ENCODE peak calls at places on chromosomes 16 and 17, in four cellular contexts. X, L, G and Z are unnamed samples.

GRCh38 chr17:63029520-63029919 is 63.5 kb downstream of the TANC2 start:
- DNase-seq in X (no peak), L (no peak), G (peak), Z (no peak)

GRCh38 chr16:83742076-83742475 is 65.7 kb upstream of the HSBP1 start:
- DNase-seq in X (no peak), L (no peak), G (no peak), Z (no peak)

GRCh38 chr17:57810740-57811632 is 38.9 kb downstream of the MRPS23 start:
- DNase-seq in X (no peak), L (no peak), G (peak), Z (no peak)

GRCh38 chr17:50922107-50922506 is 56.0 kb upstream of the TOB1 start:
- DNase-seq in X (no peak), L (no peak), G (peak), Z (no peak)

GRCh38 chr16:55000595-55000994 is 69.9 kb downstream of the IRX5 start:
- DNase-seq in X (no peak), L (no peak), G (peak), Z (no peak)

GRCh38 chr17:78409191-78409621 is 30.8 kb downstream of the PGS1 start:
- DNase-seq in X (no peak), L (no peak), G (no peak), Z (no peak)

GRCh38 chr16:19933740-19934139 is 49.1 kb upstream of the GPRC5B start:
- DNase-seq in X (no peak), L (no peak), G (no peak), Z (no peak)

GRCh38 chr16:72188512-72188911 is 16.6 kb upstream of the PMFBP1 start:
- DNase-seq in X (no peak), L (no peak), G (no peak), Z (no peak)

GRCh38 chr17:75535119-75535537 is 9.6 kb downstream of the LLGL2 start:
- DNase-seq in X (peak), L (peak), G (no peak), Z (no peak)

GRCh38 chr17:77098884-77099545 is 41.8 kb upstream of the SEC14L1 start:
- DNase-seq in X (no peak), L (no peak), G (peak), Z (no peak)

GRCh38 chr17:18262111-18262510 is 1.6 kb downstream of the MIEF2 start:
- DNase-seq in X (no peak), L (no peak), G (peak), Z (no peak)

GRCh38 chr16:27389272-27389961 is 12.6 kb upstream of the IL21R start:
- DNase-seq in X (no peak), L (no peak), G (no peak), Z (peak)

GRCh38 chr17:70772761-70773160 is 603.4 kb downstream of the KCNJ2 start:
- DNase-seq in X (no peak), L (no peak), G (no peak), Z (no peak)

GRCh38 chr16:79532785-79533184 is 67.8 kb downstream of the MAF start:
- DNase-seq in X (no peak), L (no peak), G (no peak), Z (no peak)

GRCh38 chr17:75088902-75089417 is 1.2 kb downstream of the SLC16A5 start:
- DNase-seq in X (no peak), L (no peak), G (peak), Z (no peak)

GRCh38 chr16:67454104-67454503 is 23.2 kb downstream of the HSD11B2 start:
- DNase-seq in X (no peak), L (no peak), G (no peak), Z (no peak)

GRCh38 chr17:28727727-28728363 is 743 bp upstream of the NEK8 start:
- DNase-seq in X (peak), L (peak), G (peak), Z (peak)

GRCh38 chr16:50516401-50516800 is 31.8 kb upstream of the NKD1 start:
- DNase-seq in X (no peak), L (no peak), G (no peak), Z (no peak)

GRCh38 chr17:35448214-35448898 is at the start of gene SLFN13:
- DNase-seq in X (peak), L (peak), G (peak), Z (peak)

GRCh38 chr17:56230660-56231059 is 77.4 kb downstream of the ANKFN1 start:
- DNase-seq in X (no peak), L (no peak), G (peak), Z (no peak)

GRCh38 chr16:5025171-5025632 is 8.5 kb downstream of the NAGPA start:
- DNase-seq in X (peak), L (peak), G (peak), Z (no peak)

GRCh38 chr16:50083996-50084395 is 18.2 kb downstream of the HEATR3 start:
- DNase-seq in X (no peak), L (no peak), G (no peak), Z (no peak)

DNA sequence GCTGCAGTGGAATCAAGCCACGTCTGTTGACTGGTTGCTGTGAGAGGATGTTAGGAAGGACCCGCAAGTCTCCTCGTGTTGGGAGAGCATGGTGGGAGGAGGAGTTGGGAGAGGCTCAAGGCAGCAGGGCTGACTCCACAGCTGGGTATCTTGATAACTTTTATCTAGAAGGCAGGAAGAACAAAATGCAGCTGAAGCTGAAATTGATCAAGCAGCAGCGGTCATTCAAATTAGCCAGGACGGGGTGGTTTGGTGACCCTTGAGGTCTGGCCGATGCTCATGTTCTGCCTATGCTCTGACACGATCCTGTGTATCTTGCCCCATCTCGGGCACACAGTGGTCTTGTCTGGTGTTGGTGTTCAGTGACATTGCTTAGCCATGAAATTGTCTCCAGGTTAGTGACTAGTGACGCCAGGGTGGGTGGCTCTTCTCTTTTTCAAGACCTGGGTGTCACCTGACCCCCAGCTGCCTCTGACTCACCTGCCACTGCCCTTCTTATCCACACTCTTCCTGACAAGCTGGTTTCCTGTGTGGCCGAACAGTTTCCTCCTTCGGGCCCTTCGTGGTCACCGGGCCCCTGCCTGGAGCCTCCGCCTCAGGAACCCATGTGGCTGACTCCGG is 19.1 kb downstream of the NPTX1 start:
- DNase-seq in X (no peak), L (no peak), G (no peak), Z (no peak)
- TF ChIP-seq EZH2phosphoT487 in X (no peak), L (no peak), G (no peak), Z (no peak)

GRCh38 chr16:14364386-14365199 is 265.5 kb downstream of the PARN start:
- DNase-seq in X (peak), L (no peak), G (peak), Z (no peak)
- H3K4me3 ChIP-seq in X (no peak), L (no peak), G (peak), Z (no peak)

DNA sequence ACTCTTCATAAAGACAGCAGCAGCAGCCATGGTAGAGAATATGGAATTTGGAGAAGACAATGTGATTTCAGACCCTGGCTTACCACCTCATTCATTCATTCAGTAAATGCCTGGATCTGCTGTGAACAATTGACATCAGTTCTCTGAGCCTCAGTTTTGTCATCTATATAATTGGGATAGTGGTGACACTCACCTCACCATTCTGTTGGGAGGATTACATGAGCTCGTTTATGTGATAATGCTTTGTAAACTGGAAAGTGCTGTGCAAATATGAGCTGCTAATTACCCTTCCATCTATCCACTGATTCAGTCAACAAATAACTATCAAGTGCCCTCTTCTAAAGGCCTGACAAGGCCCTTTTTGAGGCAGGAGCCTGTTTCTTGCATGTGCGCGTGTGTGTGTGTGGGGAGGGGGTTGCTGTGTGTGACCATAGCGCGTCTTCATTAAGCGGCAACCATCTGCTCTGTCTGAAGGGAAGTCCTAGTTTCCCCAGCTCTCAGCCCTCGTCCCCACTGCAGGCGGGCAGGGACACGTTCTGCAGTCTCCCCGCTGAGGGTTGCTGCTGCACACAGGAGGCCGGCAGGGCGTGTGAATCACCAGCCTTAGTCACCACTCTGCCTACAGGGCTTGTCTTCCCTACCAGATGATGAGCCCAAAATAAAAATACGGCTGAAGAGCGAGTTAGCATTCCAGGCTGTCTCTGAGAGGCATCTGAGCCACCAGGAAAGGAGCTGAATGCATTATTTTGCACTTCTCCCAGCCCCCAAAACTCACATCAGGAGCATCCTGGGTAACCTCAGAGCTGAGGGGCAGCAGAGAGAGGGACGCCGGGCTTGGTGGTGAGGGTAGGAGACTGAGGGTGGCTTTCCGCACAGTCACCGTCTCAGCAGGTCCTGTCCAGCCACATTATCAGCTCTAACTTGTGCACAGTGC is 19.9 kb downstream of the ARL4D start:
- DNase-seq in X (peak), L (no peak), G (peak), Z (no peak)
- TF ChIP-seq EZH2phosphoT487 in X (no peak), L (no peak), G (no peak), Z (no peak)

GRCh38 chr17:7650509-7651096 is at the start of gene ATP1B2:
- DNase-seq in X (peak), L (peak), G (peak), Z (peak)
- H3K4me3 ChIP-seq in X (peak), L (no peak), G (peak), Z (peak)

DNA sequence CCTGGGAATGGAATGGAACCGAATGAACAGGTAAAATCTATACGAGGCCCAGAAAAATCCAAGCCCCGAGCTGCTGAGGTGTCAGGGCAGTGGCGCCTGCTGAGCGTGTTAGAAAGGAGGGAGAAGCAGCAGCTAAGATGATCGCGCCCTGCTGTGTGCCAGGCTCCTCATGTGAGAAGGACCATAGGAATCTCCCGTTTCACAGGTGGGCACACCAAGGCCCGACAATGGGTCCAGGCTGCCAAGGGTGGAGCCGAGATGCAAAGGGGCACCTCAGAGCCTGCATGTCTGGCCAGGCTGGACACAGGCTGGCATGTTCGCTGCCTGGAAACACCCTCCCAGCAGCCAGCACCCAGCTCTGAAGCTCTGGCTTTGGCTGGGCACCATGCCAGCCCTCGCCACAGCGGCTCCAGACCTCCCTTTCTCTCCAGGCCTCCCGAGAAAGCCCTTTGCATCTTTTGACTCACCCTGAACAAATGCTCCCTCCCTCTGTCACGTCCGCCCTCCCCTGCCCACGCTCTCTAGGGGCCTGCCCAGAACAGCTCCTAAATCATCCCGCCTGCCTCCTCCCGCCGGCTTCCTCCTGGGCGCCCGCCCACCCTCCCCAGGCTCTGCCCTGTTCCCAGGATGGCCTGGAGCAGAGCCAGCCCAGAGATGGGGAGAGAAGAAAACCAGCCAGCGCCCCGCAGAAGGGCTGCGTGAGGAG is 217.8 kb upstream of the GSE1 start:
- DNase-seq in X (no peak), L (no peak), G (peak), Z (no peak)
- TF ChIP-seq EZH2phosphoT487 in X (no peak), L (no peak), G (no peak), Z (no peak)

GRCh38 chr16:3285131-3285530 is 1.8 kb downstream of the ZNF263 start:
- DNase-seq in X (no peak), L (no peak), G (no peak), Z (no peak)
- H3K4me3 ChIP-seq in X (peak), L (peak), G (peak), Z (no peak)

GRCh38 chr17:7407033-7407432 is 612 bp upstream of the NLGN2 start:
- DNase-seq in X (no peak), L (no peak), G (no peak), Z (no peak)
- TF ChIP-seq EZH2phosphoT487 in X (no peak), L (no peak), G (no peak), Z (no peak)

GRCh38 chr17:39193346-39193745 is 4.1 kb downstream of the CACNB1 start:
- DNase-seq in X (no peak), L (no peak), G (no peak), Z (no peak)

GRCh38 chr17:39196191-39196819 is 1.2 kb downstream of the CACNB1 start:
- DNase-seq in X (no peak), L (no peak), G (peak), Z (peak)

GRCh38 chr17:39195568-39196160 is 1.8 kb downstream of the CACNB1 start:
- DNase-seq in X (no peak), L (peak), G (peak), Z (peak)

GRCh38 chr17:39194089-39194984 is 3.1 kb downstream of the CACNB1 start:
- DNase-seq in X (peak), L (no peak), G (peak), Z (no peak)

DNA sequence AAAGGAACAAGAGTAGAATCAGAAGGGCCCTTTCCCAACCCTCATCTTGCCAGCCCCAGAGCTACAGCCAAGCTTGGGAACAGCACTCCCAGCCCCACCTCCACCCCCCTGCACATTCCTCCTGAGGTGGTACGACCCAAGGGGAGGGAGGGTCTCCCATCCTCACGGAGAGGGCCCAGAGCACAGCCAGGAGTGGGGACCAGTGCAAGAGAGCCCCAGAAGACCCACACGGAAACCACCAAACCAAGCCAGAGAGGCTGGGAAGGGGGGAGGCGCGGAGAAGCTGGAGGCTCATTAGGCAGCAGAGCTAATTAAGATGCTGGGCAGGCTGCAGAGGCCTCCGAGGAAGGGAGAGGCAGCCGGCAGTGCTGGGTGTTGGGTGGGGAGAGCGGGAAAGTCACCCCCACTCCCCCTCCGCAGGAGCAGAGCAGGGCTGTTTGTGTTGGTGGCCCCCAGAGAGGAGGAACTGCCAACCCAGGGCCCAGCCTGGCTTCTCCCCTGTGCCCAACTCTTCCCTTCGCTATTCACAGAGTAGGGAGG is 2.4 kb downstream of the CACNB1 start:
- DNase-seq in X (peak), L (no peak), G (peak), Z (no peak)
- H3K4me3 ChIP-seq in X (peak), L (peak), G (peak), Z (peak)

DNA sequence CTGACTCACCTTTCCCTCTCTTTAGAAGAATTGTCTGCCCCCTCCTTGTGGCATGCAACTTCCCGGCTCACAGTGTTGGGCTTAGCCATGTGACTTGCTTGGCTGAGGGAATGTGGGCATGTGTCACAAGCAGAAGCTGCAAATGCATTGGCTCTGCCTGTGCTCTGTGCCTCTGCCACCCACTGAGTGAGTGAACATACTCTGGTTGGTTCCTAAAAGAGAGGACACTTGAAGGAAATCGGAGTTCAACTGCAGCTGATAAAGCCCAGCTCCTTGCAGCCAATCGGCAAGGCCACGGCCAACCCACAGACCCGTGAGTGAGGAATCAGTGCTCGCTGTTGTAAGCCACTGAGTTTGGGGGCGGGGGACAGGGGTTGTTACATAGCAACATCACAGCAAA is 10.9 kb upstream of the GINS2 start:
- DNase-seq in X (no peak), L (no peak), G (peak), Z (no peak)
- TF ChIP-seq EZH2phosphoT487 in X (no peak), L (no peak), G (no peak), Z (no peak)

DNA sequence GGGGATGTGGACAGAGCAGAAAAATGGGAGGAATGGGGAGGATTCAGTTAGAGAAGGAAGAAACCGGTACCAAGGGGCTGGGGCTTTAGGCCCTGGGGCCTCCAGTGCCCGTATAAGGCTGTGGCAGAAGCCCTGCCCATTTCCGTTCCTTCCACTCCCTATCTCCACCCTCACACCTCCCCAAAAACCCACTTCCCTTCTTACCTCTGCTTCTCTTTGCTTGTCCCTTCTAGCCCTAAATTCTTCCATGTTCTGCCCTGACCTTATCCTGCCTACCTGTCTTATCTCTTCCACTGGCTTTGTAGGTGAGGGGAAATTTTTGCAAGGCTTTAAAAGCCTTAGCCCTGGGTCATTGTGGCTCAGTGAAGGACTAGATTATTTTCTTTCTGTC is 4.1 kb downstream of the RNF167 start:
- DNase-seq in X (no peak), L (peak), G (no peak), Z (no peak)
- H3K4me3 ChIP-seq in X (no peak), L (peak), G (no peak), Z (no peak)